ENCODE peak calls at places on chromosome 7, in seven cellular contexts. J, B, A, K, N, Y and V are unnamed samples.

GRCh38 chr7:150407588-150408392 is 28.7 kb downstream of the ZNF775 start:
- DNase-seq in K (peak; percentile 52), A (no peak), N (no peak), J (no peak), Y (no peak), B (no peak), V (no peak)

GRCh38 chr7:96962221-96962620 is 43.1 kb upstream of the DLX6 start:
- DNase-seq in A (no peak), B (no peak), N (no peak), K (no peak), Y (peak; percentile 1), J (peak; percentile 86), V (no peak)

GRCh38 chr7:11191574-11192220 is 218.0 kb downstream of the PHF14 start:
- DNase-seq in K (no peak), J (no peak), A (no peak), Y (no peak), B (no peak), N (peak; percentile 31), V (no peak)

GRCh38 chr7:66837007-66837406 is 84.0 kb upstream of the TMEM248 start:
- DNase-seq in K (no peak), J (peak; percentile 45), N (peak; percentile 62), A (peak; percentile 32), Y (peak; percentile 27), B (no peak), V (peak; percentile 25)

GRCh38 chr7:107937514-107937913 is 46.5 kb downstream of the DLD start:
- DNase-seq in B (no peak), N (no peak), Y (peak; percentile 37), K (no peak), J (no peak), A (no peak), V (no peak)

GRCh38 chr7:30974605-30975256 is 11.0 kb downstream of the GHRHR start:
- DNase-seq in A (no peak), Y (peak; percentile 43), J (peak; percentile 92), K (peak; percentile 10), N (peak; percentile 11), B (peak; percentile 73), V (no peak)

GRCh38 chr7:101018271-101019167 is 1.4 kb upstream of the MUC17 start:
- DNase-seq in Y (no peak), B (no peak), A (no peak), N (no peak), J (no peak), K (no peak), V (no peak)

GRCh38 chr7:69893915-69894314 is 295.6 kb downstream of the AUTS2 start:
- DNase-seq in A (no peak), B (no peak), K (no peak), N (peak; percentile 84), Y (no peak), J (no peak), V (no peak)

GRCh38 chr7:15007507-15007906 is 105.0 kb upstream of the DGKB start:
- DNase-seq in J (peak; percentile 48), N (peak; percentile 35), Y (peak; percentile 3), A (no peak), B (no peak), K (no peak), V (no peak)

GRCh38 chr7:41573017-41573416 is 129.9 kb downstream of the INHBA start:
- DNase-seq in K (no peak), B (no peak), J (peak; percentile 76), A (no peak), Y (peak; percentile 77), N (no peak), V (no peak)

GRCh38 chr7:125173571-125173970 is 243.9 kb upstream of the POT1 start:
- DNase-seq in J (peak; percentile 5), K (no peak), N (no peak), A (no peak), B (no peak), Y (no peak), V (no peak)

GRCh38 chr7:70153946-70154345 is 555.7 kb downstream of the AUTS2 start:
- DNase-seq in Y (no peak), K (no peak), J (no peak), A (no peak), N (no peak), B (no peak), V (no peak)

GRCh38 chr7:107036535-107036934 is 8.0 kb upstream of the PRKAR2B start:
- DNase-seq in A (no peak), N (no peak), Y (no peak), B (no peak), K (no peak), J (no peak), V (no peak)

GRCh38 chr7:111362660-111363059 is 199.6 kb downstream of the IMMP2L start:
- DNase-seq in N (no peak), B (no peak), K (no peak), J (peak; percentile 6), Y (peak; percentile 67), A (no peak), V (no peak)

GRCh38 chr7:100801833-100802568 is 25.3 kb downstream of the EPHB4 start:
- DNase-seq in K (no peak), N (peak; percentile 64), A (no peak), Y (peak; percentile 97), J (peak; percentile 99), B (no peak), V (no peak)

GRCh38 chr7:33674804-33675411 is 230.4 kb upstream of the BMPER start:
- DNase-seq in K (no peak), N (no peak), J (no peak), Y (no peak), A (no peak), B (no peak), V (no peak)

GRCh38 chr7:133853706-133854276 is 273.3 kb upstream of the LRGUK start:
- DNase-seq in K (no peak), Y (peak; percentile 91), A (no peak), N (peak; percentile 74), B (no peak), J (peak; percentile 88), V (no peak)

GRCh38 chr7:64807731-64808365 is 13.6 kb downstream of the ZNF138 start:
- DNase-seq in K (no peak), Y (no peak), N (no peak), A (no peak), J (no peak), B (no peak), V (no peak)

GRCh38 chr7:150341263-150342118 is at the start of gene RARRES2:
- DNase-seq in A (no peak), K (no peak), B (no peak), J (no peak), Y (no peak), N (no peak), V (no peak)

GRCh38 chr7:151035902-151036301 is 7.7 kb downstream of the ABCB8 start:
- DNase-seq in A (no peak), J (no peak), B (no peak), K (no peak), N (no peak), Y (no peak), V (no peak)

GRCh38 chr7:79217976-79218626 is 235.4 kb downstream of the MAGI2 start:
- DNase-seq in B (no peak), Y (no peak), K (no peak), A (no peak), J (no peak), N (no peak), V (no peak)

GRCh38 chr7:146366938-146367337 is 250.3 kb downstream of the CNTNAP2 start:
- DNase-seq in A (no peak), N (no peak), J (peak; percentile 72), K (no peak), B (no peak), Y (no peak), V (no peak)

GRCh38 chr7:105438847-105439173 is 50.1 kb upstream of the SRPK2 start:
- DNase-seq in A (no peak), J (no peak), B (no peak), N (no peak), K (no peak), Y (no peak), V (no peak)

GRCh38 chr7:5455581-5456222 is 32.1 kb upstream of the TNRC18 start:
- DNase-seq in J (no peak), Y (no peak), B (no peak), N (no peak), A (no peak), K (no peak), V (no peak)

GRCh38 chr7:135844903-135845302 is 96.3 kb upstream of the FAM180A start:
- DNase-seq in Y (no peak), K (no peak), J (no peak), B (no peak), N (no peak), A (no peak), V (no peak)

GRCh38 chr7:22675436-22675835 is 51.6 kb upstream of the IL6 start:
- DNase-seq in J (no peak), K (no peak), A (no peak), Y (no peak), N (no peak), B (no peak), V (no peak)

GRCh38 chr7:80155374-80155773 is 20.7 kb downstream of the GNAI1 start:
- DNase-seq in J (no peak), Y (no peak), K (no peak), A (no peak), B (no peak), N (no peak), V (no peak)

GRCh38 chr7:128703605-128704004 is 31.5 kb downstream of the GARIN1A start:
- DNase-seq in B (no peak), N (no peak), A (no peak), J (peak; percentile 5), K (no peak), Y (peak; percentile 62), V (no peak)

GRCh38 chr7:38806912-38807311 is 102.1 kb downstream of the VPS41 start:
- DNase-seq in J (no peak), Y (no peak), N (no peak), B (no peak), K (no peak), A (no peak), V (no peak)